ENCODE peak calls at places on chromosomes 11 and 22, in four cellular contexts. One of them, this sample, is unnamed.

GRCh38 chr22:30078320-30079311 is 1.6 kb upstream of the HORMAD2 start:
- DNase-seq in HepG2: no peak
- DNase-seq in GM12891: no peak
- DNase-seq in SK-N-MC: no peak
- DNase-seq in this sample: no peak

GRCh38 chr11:57330029-57330428 is 5.3 kb upstream of the TNKS1BP1 start:
- DNase-seq in HepG2: no peak
- DNase-seq in SK-N-MC: no peak
- DNase-seq in GM12891: no peak
- DNase-seq in this sample: no peak

GRCh38 chr11:90476442-90477007 is 253.7 kb upstream of the CHORDC1 start:
- DNase-seq in GM12891: no peak
- DNase-seq in SK-N-MC: no peak
- DNase-seq in HepG2: peak
- DNase-seq in this sample: no peak

GRCh38 chr22:46829140-46829891 is 66.9 kb downstream of the TBC1D22A start:
- DNase-seq in GM12891: no peak
- DNase-seq in SK-N-MC: peak
- DNase-seq in HepG2: no peak
- DNase-seq in this sample: no peak

GRCh38 chr11:69144719-69145365 is 10.9 kb upstream of the SMIM38 start:
- DNase-seq in SK-N-MC: no peak
- DNase-seq in GM12891: no peak
- DNase-seq in HepG2: no peak
- DNase-seq in this sample: no peak

GRCh38 chr11:74288161-74288560 is 23.3 kb downstream of the P4HA3 start:
- DNase-seq in GM12891: no peak
- DNase-seq in SK-N-MC: no peak
- DNase-seq in HepG2: no peak
- DNase-seq in this sample: peak

GRCh38 chr11:42329930-42330555 is 870.6 kb upstream of the LRRC4C start:
- DNase-seq in SK-N-MC: no peak
- DNase-seq in GM12891: no peak
- DNase-seq in HepG2: no peak
- DNase-seq in this sample: no peak

GRCh38 chr11:44894217-44894617 is 56.5 kb downstream of the TP53I11 start:
- DNase-seq in SK-N-MC: no peak
- DNase-seq in GM12891: peak
- DNase-seq in HepG2: peak
- DNase-seq in this sample: no peak

GRCh38 chr11:32071811-32072210 is 19.1 kb upstream of the RCN1 start:
- DNase-seq in HepG2: peak
- DNase-seq in GM12891: no peak
- DNase-seq in SK-N-MC: no peak
- DNase-seq in this sample: no peak

GRCh38 chr11:106087815-106088435 is 10.5 kb downstream of the AASDHPPT start:
- DNase-seq in GM12891: no peak
- DNase-seq in SK-N-MC: peak
- DNase-seq in HepG2: peak
- DNase-seq in this sample: peak

GRCh38 chr11:78208257-78209165 is 19.8 kb downstream of the USP35 start:
- DNase-seq in GM12891: no peak
- DNase-seq in HepG2: peak
- DNase-seq in SK-N-MC: no peak
- DNase-seq in this sample: no peak

GRCh38 chr11:47109051-47109791 is 67.5 kb downstream of the ARFGAP2 start:
- DNase-seq in GM12891: no peak
- DNase-seq in HepG2: no peak
- DNase-seq in SK-N-MC: no peak
- DNase-seq in this sample: no peak

GRCh38 chr11:114609429-114609828 is 13.8 kb upstream of the NXPE4 start:
- DNase-seq in GM12891: no peak
- DNase-seq in HepG2: no peak
- DNase-seq in SK-N-MC: no peak
- DNase-seq in this sample: no peak
- TF ChIP-seq POLR2AphosphoS5 in GM12891: no peak
- TF ChIP-seq POLR2AphosphoS5 in HepG2: no peak
- TF ChIP-seq POLR2AphosphoS5 in SK-N-MC: no peak
- TF ChIP-seq POLR2AphosphoS5 in this sample: no peak

GRCh38 chr11:66467034-66467659 is 442 bp downstream of the PELI3 start:
- DNase-seq in HepG2: no peak
- DNase-seq in SK-N-MC: no peak
- DNase-seq in GM12891: no peak
- DNase-seq in this sample: no peak
- TF ChIP-seq POLR2AphosphoS5 in HepG2: no peak
- TF ChIP-seq POLR2AphosphoS5 in SK-N-MC: no peak
- TF ChIP-seq POLR2AphosphoS5 in GM12891: no peak
- TF ChIP-seq POLR2AphosphoS5 in this sample: no peak

DNA sequence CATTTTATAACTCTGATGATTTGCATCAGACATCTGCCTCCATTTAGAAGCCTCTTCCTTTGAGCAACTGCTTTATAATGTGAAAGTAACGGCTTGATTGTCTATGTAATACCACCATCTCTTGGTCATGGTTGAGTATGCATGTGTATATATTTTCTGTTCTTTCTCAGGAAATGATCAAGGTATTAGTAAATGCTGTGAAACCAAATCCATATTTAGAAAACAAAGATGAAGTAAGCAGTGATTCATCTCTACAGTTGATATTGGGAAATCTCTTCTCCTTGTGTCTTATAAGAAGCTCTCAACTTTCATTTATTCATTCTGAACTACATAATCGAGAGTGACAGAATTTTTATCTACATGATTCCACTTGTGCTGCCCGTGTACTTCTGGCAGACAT is 104.6 kb upstream of the ANO3 start:
- DNase-seq in SK-N-MC: no peak
- DNase-seq in GM12891: no peak
- DNase-seq in HepG2: peak
- DNase-seq in this sample: peak
- TF ChIP-seq POLR2AphosphoS5 in SK-N-MC: no peak
- TF ChIP-seq POLR2AphosphoS5 in GM12891: no peak
- TF ChIP-seq POLR2AphosphoS5 in HepG2: no peak
- TF ChIP-seq POLR2AphosphoS5 in this sample: no peak

GRCh38 chr22:33606495-33606894 is 313.8 kb downstream of the LARGE1 start:
- DNase-seq in HepG2: no peak
- DNase-seq in SK-N-MC: no peak
- DNase-seq in GM12891: no peak
- DNase-seq in this sample: no peak
- TF ChIP-seq POLR2AphosphoS5 in HepG2: no peak
- TF ChIP-seq POLR2AphosphoS5 in SK-N-MC: no peak
- TF ChIP-seq POLR2AphosphoS5 in GM12891: no peak
- TF ChIP-seq POLR2AphosphoS5 in this sample: no peak

GRCh38 chr11:65303542-65303941 is 11.1 kb upstream of the CDC42EP2 start:
- DNase-seq in GM12891: no peak
- DNase-seq in SK-N-MC: no peak
- DNase-seq in HepG2: no peak
- DNase-seq in this sample: no peak

GRCh38 chr11:65304110-65304509 is 10.6 kb upstream of the CDC42EP2 start:
- DNase-seq in SK-N-MC: no peak
- DNase-seq in HepG2: no peak
- DNase-seq in GM12891: no peak
- DNase-seq in this sample: no peak

GRCh38 chr11:65301491-65302329 is 13.0 kb upstream of the CDC42EP2 start:
- DNase-seq in HepG2: no peak
- DNase-seq in SK-N-MC: no peak
- DNase-seq in GM12891: no peak
- DNase-seq in this sample: no peak

GRCh38 chr11:65305501-65306268 is 9.0 kb upstream of the CDC42EP2 start:
- DNase-seq in HepG2: peak
- DNase-seq in SK-N-MC: no peak
- DNase-seq in GM12891: no peak
- DNase-seq in this sample: no peak

DNA sequence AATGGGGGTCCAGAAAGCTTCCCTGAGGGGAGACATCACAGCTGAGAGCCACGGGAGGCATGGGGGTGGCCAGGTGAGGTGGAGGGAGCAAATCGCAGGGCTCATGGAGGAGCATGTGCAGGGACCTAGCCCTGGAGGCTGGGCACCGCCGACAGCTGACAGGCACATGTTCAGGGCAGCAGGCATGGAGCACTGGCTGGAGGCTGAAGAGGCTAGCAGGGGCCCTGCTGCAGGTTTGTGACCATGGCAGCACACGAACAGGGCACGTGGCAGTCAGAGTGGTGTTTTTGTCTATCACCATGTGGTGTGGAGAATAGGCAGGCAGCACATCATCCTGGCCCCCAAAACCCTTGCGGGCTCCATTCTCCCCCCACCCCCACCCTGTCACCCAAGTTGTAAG is 10.1 kb upstream of the CDC42EP2 start:
- DNase-seq in HepG2: no peak
- DNase-seq in GM12891: no peak
- DNase-seq in SK-N-MC: no peak
- DNase-seq in this sample: no peak
- TF ChIP-seq POLR2AphosphoS5 in HepG2: no peak
- TF ChIP-seq POLR2AphosphoS5 in GM12891: no peak
- TF ChIP-seq POLR2AphosphoS5 in SK-N-MC: no peak
- TF ChIP-seq POLR2AphosphoS5 in this sample: no peak

GRCh38 chr22:38305481-38306448 is 11.5 kb downstream of the CSNK1E start:
- DNase-seq in HepG2: no peak
- DNase-seq in SK-N-MC: peak
- DNase-seq in GM12891: no peak
- DNase-seq in this sample: no peak
- TF ChIP-seq POLR2AphosphoS5 in HepG2: no peak
- TF ChIP-seq POLR2AphosphoS5 in SK-N-MC: no peak
- TF ChIP-seq POLR2AphosphoS5 in GM12891: no peak
- TF ChIP-seq POLR2AphosphoS5 in this sample: no peak

DNA sequence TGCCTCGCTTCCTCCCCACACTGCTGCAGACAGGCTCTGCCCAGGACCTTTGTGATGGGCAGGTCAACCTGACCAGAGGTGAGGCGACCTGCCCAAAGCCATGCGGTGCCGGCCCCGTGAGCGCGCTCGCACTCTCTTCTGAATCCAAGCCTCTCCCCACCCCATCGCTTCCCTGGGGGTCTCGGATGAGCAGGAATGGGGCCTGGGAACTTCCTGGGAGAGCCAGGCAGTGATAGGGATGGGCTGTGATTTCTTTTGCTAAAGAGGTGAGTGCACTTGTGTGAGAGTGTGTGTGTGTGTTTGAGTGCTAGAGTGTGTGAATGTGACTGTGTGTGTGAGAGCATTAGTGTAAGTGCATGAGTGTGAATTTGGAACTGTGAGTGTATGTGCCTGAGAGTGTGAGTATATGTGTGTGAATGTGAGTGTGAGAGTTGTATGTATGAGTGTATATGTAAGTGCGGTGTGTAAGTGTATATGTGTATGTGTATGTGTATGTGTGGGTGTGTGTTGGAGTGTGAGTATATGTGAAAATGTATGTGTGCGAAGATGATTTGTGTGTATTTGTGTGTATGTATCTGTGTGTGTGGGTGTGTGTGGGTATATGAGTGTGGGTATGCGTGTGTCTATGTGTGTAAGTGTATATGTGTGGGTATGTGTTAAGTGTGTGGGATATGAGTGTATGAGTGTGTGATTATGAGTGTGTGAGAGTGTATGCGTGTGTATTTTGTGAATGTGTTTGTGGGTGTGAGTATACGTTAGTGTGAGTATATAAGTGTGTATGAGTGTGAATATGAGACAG is 11.7 kb upstream of the LRRC10B start:
- DNase-seq in GM12891: no peak
- DNase-seq in SK-N-MC: no peak
- DNase-seq in HepG2: no peak
- DNase-seq in this sample: no peak
- TF ChIP-seq POLR2AphosphoS5 in GM12891: no peak
- TF ChIP-seq POLR2AphosphoS5 in SK-N-MC: no peak
- TF ChIP-seq POLR2AphosphoS5 in HepG2: no peak
- TF ChIP-seq POLR2AphosphoS5 in this sample: no peak

This sample was measured in Panc1.